ENCODE peak calls at places on chromosomes 6 and 20, in ten cellular contexts. O, B, P, F, X, A, W, Y, R and U are unnamed samples.

GRCh38 chr6:139194740-139195139 is 59.9 kb downstream of the HECA start:
- DNase-seq in O (no peak), B (no peak), P (no peak), F (no peak), X (no peak), A (no peak), W (no peak), Y (no peak), R (no peak), U (no peak)

GRCh38 chr6:54800201-54800600 is 46.4 kb upstream of the FAM83B start:
- DNase-seq in O (no peak), B (no peak), P (no peak), F (no peak), X (no peak), A (no peak), W (no peak), Y (no peak), R (no peak), U (no peak)

GRCh38 chr6:836276-836853 is 143.4 kb upstream of the EXOC2 start:
- DNase-seq in O (no peak), B (no peak), P (no peak), F (no peak), X (no peak), A (no peak), W (no peak), Y (no peak), R (no peak), U (no peak)

GRCh38 chr6:13226071-13226470 is 102.3 kb downstream of the TBC1D7 start:
- DNase-seq in O (no peak), B (no peak), P (no peak), F (no peak), X (no peak), A (no peak), W (no peak), Y (no peak), R (no peak), U (no peak)

GRCh38 chr6:142605922-142606321 is 304.1 kb downstream of the ADGRG6 start:
- DNase-seq in O (peak), B (peak), P (no peak), F (peak), X (no peak), A (no peak), W (no peak), Y (peak), R (no peak), U (no peak)

GRCh38 chr6:90044182-90044832 is 150.0 kb downstream of the GJA10 start:
- DNase-seq in O (no peak), B (no peak), P (no peak), F (no peak), X (no peak), A (no peak), W (no peak), Y (no peak), R (no peak), U (no peak)

GRCh38 chr20:1897486-1897885 is 2.3 kb downstream of the SIRPA start:
- DNase-seq in O (peak), B (no peak), P (no peak), F (no peak), X (peak), A (peak), W (no peak), Y (no peak), R (peak), U (no peak)

GRCh38 chr6:17269840-17270239 is 11.3 kb upstream of the RBM24 start:
- DNase-seq in O (peak), B (peak), P (no peak), F (peak), X (no peak), A (no peak), W (no peak), Y (no peak), R (no peak), U (no peak)

GRCh38 chr6:63792846-63793245 is 157.2 kb downstream of the PHF3 start:
- DNase-seq in O (no peak), B (no peak), P (no peak), F (no peak), X (no peak), A (no peak), W (no peak), Y (peak), R (no peak), U (no peak)

GRCh38 chr6:122869437-122870024 is 80.5 kb downstream of the SMPDL3A start:
- DNase-seq in O (peak), B (peak), P (no peak), F (peak), X (peak), A (no peak), W (peak), Y (peak), R (no peak), U (peak)

GRCh38 chr6:85747654-85748053 is 105.0 kb upstream of the SYNCRIP start:
- DNase-seq in O (peak), B (peak), P (no peak), F (peak), X (no peak), A (no peak), W (no peak), Y (peak), R (no peak), U (peak)

GRCh38 chr6:125169058-125169457 is 15.5 kb downstream of the TPD52L1 start:
- DNase-seq in O (peak), B (no peak), P (no peak), F (no peak), X (no peak), A (peak), W (no peak), Y (no peak), R (no peak), U (no peak)

GRCh38 chr20:37699202-37699601 is 5.4 kb downstream of the CTNNBL1 start:
- DNase-seq in O (peak), B (no peak), P (no peak), F (no peak), X (no peak), A (no peak), W (no peak), Y (no peak), R (no peak), U (no peak)

GRCh38 chr6:27213544-27214125 is 33.9 kb upstream of the PRSS16 start:
- DNase-seq in O (peak), B (no peak), P (no peak), F (peak), X (peak), A (no peak), W (peak), Y (peak), R (no peak), U (no peak)

GRCh38 chr20:46182801-46183200 is 64.7 kb downstream of the CD40 start:
- DNase-seq in O (no peak), B (no peak), P (no peak), F (no peak), X (no peak), A (no peak), W (no peak), Y (no peak), R (no peak), U (no peak)

GRCh38 chr6:90005048-90005827 is 111.0 kb downstream of the GJA10 start:
- DNase-seq in O (no peak), B (no peak), P (no peak), F (no peak), X (no peak), A (peak), W (peak), Y (no peak), R (no peak), U (no peak)

GRCh38 chr6:38499697-38500096 is 140.0 kb downstream of the BTBD9 start:
- DNase-seq in O (no peak), B (no peak), P (no peak), F (no peak), X (no peak), A (no peak), W (no peak), Y (no peak), R (no peak), U (no peak)

GRCh38 chr6:153814136-153814535 is 224.9 kb upstream of the OPRM1 start:
- DNase-seq in O (no peak), B (no peak), P (no peak), F (no peak), X (peak), A (no peak), W (peak), Y (no peak), R (no peak), U (no peak)

GRCh38 chr6:49939993-49940498 is 23.9 kb downstream of the DEFB114 start:
- DNase-seq in O (no peak), B (no peak), P (no peak), F (no peak), X (no peak), A (no peak), W (no peak), Y (peak), R (no peak), U (no peak)

GRCh38 chr6:33785766-33786165 is 3.2 kb downstream of the LEMD2 start:
- DNase-seq in O (peak), B (no peak), P (no peak), F (no peak), X (no peak), A (no peak), W (no peak), Y (no peak), R (no peak), U (no peak)

GRCh38 chr6:24740861-24741260 is 21.9 kb upstream of the C6orf62 start:
- DNase-seq in O (no peak), B (no peak), P (no peak), F (peak), X (no peak), A (no peak), W (no peak), Y (no peak), R (no peak), U (no peak)

GRCh38 chr6:80205404-80205803 is 98.9 kb downstream of the BCKDHB start:
- DNase-seq in O (no peak), B (no peak), P (no peak), F (no peak), X (no peak), A (no peak), W (no peak), Y (no peak), R (no peak), U (no peak)

GRCh38 chr6:41976794-41977484 is 35.3 kb upstream of the CCND3 start:
- DNase-seq in O (peak), B (peak), P (no peak), F (peak), X (peak), A (no peak), W (no peak), Y (no peak), R (no peak), U (no peak)

GRCh38 chr20:46160661-46161060 is 42.5 kb downstream of the CD40 start:
- DNase-seq in O (no peak), B (no peak), P (no peak), F (no peak), X (no peak), A (no peak), W (no peak), Y (no peak), R (no peak), U (no peak)

GRCh38 chr6:116783852-116784251 is 18.3 kb upstream of the FAM162B start:
- DNase-seq in O (no peak), B (no peak), P (no peak), F (no peak), X (no peak), A (no peak), W (no peak), Y (peak), R (no peak), U (no peak)

DNA sequence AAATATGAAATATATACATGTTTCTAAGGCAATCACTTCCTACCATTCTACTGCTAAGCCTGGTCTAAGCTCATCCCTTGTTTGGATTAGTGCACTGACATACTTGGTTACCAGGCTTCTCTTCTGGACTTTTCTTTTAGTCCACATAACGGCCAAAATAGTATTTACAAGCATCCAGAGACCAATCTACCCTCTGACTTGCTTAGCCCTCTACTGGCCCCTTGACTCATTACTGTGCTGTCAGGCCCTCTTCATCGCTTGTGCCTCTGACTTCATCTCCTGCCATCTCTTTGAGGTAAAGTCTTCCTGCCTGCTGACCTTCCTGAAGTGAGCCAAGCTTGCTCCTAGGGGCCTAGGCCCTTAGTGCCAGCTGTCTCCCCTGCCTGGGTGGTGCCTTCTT is 35.1 kb downstream of the TULP4 start:
- DNase-seq in O (peak), B (no peak), P (no peak), F (no peak), X (no peak), A (no peak), W (no peak), Y (no peak), R (no peak), U (no peak)
- TF ChIP-seq CTCF in O (no peak), B (no peak), P (no peak), F (peak), X (no peak), A (no peak), W (no peak), Y (no peak), R (no peak), U (no peak)

GRCh38 chr6:71582820-71583219 is 294.2 kb downstream of the OGFRL1 start:
- DNase-seq in O (no peak), B (no peak), P (no peak), F (no peak), X (no peak), A (no peak), W (no peak), Y (no peak), R (no peak), U (no peak)

GRCh38 chr6:71585472-71585871 is 296.9 kb downstream of the OGFRL1 start:
- DNase-seq in O (no peak), B (no peak), P (no peak), F (no peak), X (no peak), A (peak), W (no peak), Y (no peak), R (no peak), U (no peak)

GRCh38 chr6:71584712-71585436 is 296.3 kb downstream of the OGFRL1 start:
- DNase-seq in O (no peak), B (no peak), P (no peak), F (no peak), X (no peak), A (no peak), W (no peak), Y (no peak), R (no peak), U (no peak)

GRCh38 chr6:71577766-71578165 is 289.2 kb downstream of the OGFRL1 start:
- DNase-seq in O (no peak), B (no peak), P (no peak), F (no peak), X (no peak), A (no peak), W (no peak), Y (no peak), R (no peak), U (no peak)

GRCh38 chr6:71579902-71580301 is 291.3 kb downstream of the OGFRL1 start:
- DNase-seq in O (no peak), B (no peak), P (no peak), F (no peak), X (no peak), A (no peak), W (no peak), Y (no peak), R (no peak), U (no peak)
- H3K4me3 ChIP-seq in O (no peak), B (no peak), P (no peak), F (no peak), X (no peak), A (no peak), W (no peak), Y (no peak), R (no peak), U (no peak)

DNA sequence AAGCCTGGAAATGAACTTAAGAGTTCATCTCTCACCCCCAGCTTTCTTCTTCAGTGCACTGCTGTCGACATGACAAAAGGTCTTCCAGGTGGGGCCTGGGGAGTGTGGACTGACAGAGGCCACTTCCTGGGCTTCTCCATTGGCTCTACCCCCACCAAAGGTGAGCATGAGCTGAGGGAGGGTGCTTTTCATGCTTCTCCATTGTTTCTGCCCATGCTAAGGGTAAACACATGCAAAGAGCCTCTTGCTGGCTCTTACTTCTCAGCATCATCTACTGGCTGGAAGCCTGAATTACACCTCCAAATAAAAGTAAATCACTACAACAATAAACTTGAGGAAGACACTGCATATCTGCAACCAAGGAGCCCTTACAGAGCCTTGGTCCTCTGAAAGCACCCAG is 227.2 kb downstream of the EPM2A start:
- DNase-seq in O (peak), B (no peak), P (no peak), F (no peak), X (peak), A (no peak), W (no peak), Y (no peak), R (no peak), U (no peak)
- TF ChIP-seq CTCF in O (peak), B (peak), P (no peak), F (peak), X (peak), A (no peak), W (peak), Y (no peak), R (no peak), U (peak)

DNA sequence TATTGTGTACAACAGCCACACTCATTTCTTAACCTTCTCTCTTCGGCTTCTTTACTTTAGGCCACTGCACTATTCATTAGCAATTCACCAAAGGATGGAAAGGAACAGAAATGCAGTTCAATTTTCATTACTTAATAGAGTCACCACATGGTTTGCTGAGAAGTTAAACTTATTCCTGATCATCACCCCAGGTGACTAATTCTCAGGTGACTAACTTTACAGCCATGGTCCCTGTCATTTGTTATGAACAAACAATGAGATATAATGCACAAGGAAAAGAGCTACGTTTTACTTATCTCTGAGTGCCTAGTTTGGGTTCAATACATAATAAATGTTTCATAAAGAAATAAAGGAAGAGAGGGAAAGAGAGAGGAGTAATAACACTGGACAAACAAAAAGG is 45.8 kb upstream of the DST start:
- DNase-seq in O (no peak), B (no peak), P (no peak), F (no peak), X (no peak), A (no peak), W (no peak), Y (peak), R (no peak), U (no peak)
- H3K4me3 ChIP-seq in O (no peak), B (no peak), P (no peak), F (no peak), X (no peak), A (no peak), W (no peak), Y (no peak), R (no peak), U (no peak)